ENCODE peak calls at places on chromosomes 12 and 14, in five cellular contexts. One of them, this sample, is unnamed.

GRCh38 chr14:80973918-80974317 is 18.5 kb downstream of the TSHR start:
- ATAC-seq in upper lobe of left lung: no peak
- ATAC-seq in K562: no peak
- ATAC-seq in HepG2: no peak
- ATAC-seq in GM12878: no peak
- ATAC-seq in this sample: no peak

GRCh38 chr12:81128930-81129554 is 51.2 kb downstream of the ACSS3 start:
- ATAC-seq in HepG2: peak; percentile 90
- ATAC-seq in upper lobe of left lung: no peak
- ATAC-seq in GM12878: peak; percentile 90
- ATAC-seq in K562: no peak
- ATAC-seq in this sample: no peak

GRCh38 chr12:108234155-108234554 is 105.0 kb downstream of the CMKLR1 start:
- ATAC-seq in upper lobe of left lung: no peak
- ATAC-seq in HepG2: no peak
- ATAC-seq in GM12878: peak; percentile 78
- ATAC-seq in K562: peak; percentile 32
- ATAC-seq in this sample: no peak

GRCh38 chr14:104187931-104188726 is 49.7 kb downstream of the KIF26A start:
- ATAC-seq in upper lobe of left lung: no peak
- ATAC-seq in K562: no peak
- ATAC-seq in GM12878: peak; percentile 38
- ATAC-seq in HepG2: peak; percentile 9
- ATAC-seq in this sample: no peak

GRCh38 chr12:116026346-116026745 is 251.1 kb downstream of the MED13L start:
- ATAC-seq in upper lobe of left lung: no peak
- ATAC-seq in K562: no peak
- ATAC-seq in HepG2: no peak
- ATAC-seq in GM12878: no peak
- ATAC-seq in this sample: no peak

GRCh38 chr12:64687816-64688599 is 71.2 kb downstream of the GNS start:
- ATAC-seq in HepG2: peak; percentile 87
- ATAC-seq in GM12878: no peak
- ATAC-seq in upper lobe of left lung: no peak
- ATAC-seq in K562: no peak
- ATAC-seq in this sample: peak; percentile 32

GRCh38 chr14:68047910-68048309 is 228.3 kb downstream of the RAD51B start:
- ATAC-seq in GM12878: no peak
- ATAC-seq in HepG2: no peak
- ATAC-seq in upper lobe of left lung: no peak
- ATAC-seq in K562: no peak
- ATAC-seq in this sample: no peak

GRCh38 chr14:93893550-93894329 is 33.4 kb upstream of the FAM181A start:
- ATAC-seq in upper lobe of left lung: no peak
- ATAC-seq in K562: no peak
- ATAC-seq in HepG2: no peak
- ATAC-seq in GM12878: no peak
- ATAC-seq in this sample: peak; percentile 18

GRCh38 chr12:118354903-118355302 is 17.8 kb downstream of the TAOK3 start:
- ATAC-seq in upper lobe of left lung: no peak
- ATAC-seq in GM12878: no peak
- ATAC-seq in HepG2: no peak
- ATAC-seq in K562: no peak
- ATAC-seq in this sample: no peak

GRCh38 chr12:112564160-112564559 is 145.4 kb downstream of the PTPN11 start:
- ATAC-seq in upper lobe of left lung: no peak
- ATAC-seq in K562: peak; percentile 37
- ATAC-seq in HepG2: no peak
- ATAC-seq in GM12878: no peak
- ATAC-seq in this sample: no peak

GRCh38 chr12:122902854-122903703 is 7.2 kb upstream of the VPS37B start:
- ATAC-seq in upper lobe of left lung: no peak
- ATAC-seq in GM12878: no peak
- ATAC-seq in K562: no peak
- ATAC-seq in HepG2: no peak
- ATAC-seq in this sample: no peak

GRCh38 chr12:122947352-122947792 is 18.9 kb downstream of the ABCB9 start:
- ATAC-seq in GM12878: no peak
- ATAC-seq in K562: no peak
- ATAC-seq in HepG2: no peak
- ATAC-seq in upper lobe of left lung: peak; percentile 39
- ATAC-seq in this sample: peak; percentile 52

GRCh38 chr14:71618047-71618446 is 314.2 kb upstream of the RGS6 start:
- ATAC-seq in GM12878: peak; percentile 78
- ATAC-seq in K562: no peak
- ATAC-seq in HepG2: no peak
- ATAC-seq in upper lobe of left lung: no peak
- ATAC-seq in this sample: no peak

GRCh38 chr12:89353188-89353822 is 1.0 kb upstream of the DUSP6 start:
- ATAC-seq in GM12878: peak; percentile 55
- ATAC-seq in upper lobe of left lung: peak; percentile 73
- ATAC-seq in K562: no peak
- ATAC-seq in HepG2: peak; percentile 71
- ATAC-seq in this sample: peak; percentile 51

GRCh38 chr12:89352242-89352491 is 134 bp downstream of the DUSP6 start:
- ATAC-seq in K562: no peak
- ATAC-seq in GM12878: no peak
- ATAC-seq in HepG2: no peak
- ATAC-seq in upper lobe of left lung: no peak
- ATAC-seq in this sample: no peak

GRCh38 chr12:89351489-89352241 is 636 bp downstream of the DUSP6 start:
- ATAC-seq in GM12878: peak; percentile 12
- ATAC-seq in K562: no peak
- ATAC-seq in HepG2: no peak
- ATAC-seq in upper lobe of left lung: peak; percentile 1
- ATAC-seq in this sample: peak; percentile 1

GRCh38 chr12:89353823-89354629 is 1.7 kb upstream of the DUSP6 start:
- ATAC-seq in HepG2: peak; percentile 54
- ATAC-seq in K562: no peak
- ATAC-seq in GM12878: peak; percentile 57
- ATAC-seq in upper lobe of left lung: peak; percentile 73
- ATAC-seq in this sample: peak; percentile 46

GRCh38 chr12:89352492-89353187 is at the start of gene DUSP6:
- ATAC-seq in upper lobe of left lung: peak; percentile 93
- ATAC-seq in K562: no peak
- ATAC-seq in GM12878: peak; percentile 19
- ATAC-seq in HepG2: peak; percentile 76
- ATAC-seq in this sample: peak; percentile 82
- TF ChIP-seq EP300 in upper lobe of left lung: peak; percentile 64
- TF ChIP-seq EP300 in K562: no peak
- TF ChIP-seq EP300 in GM12878: no peak
- TF ChIP-seq EP300 in HepG2: peak; percentile 92
- TF ChIP-seq EP300 in this sample: no peak

GRCh38 chr14:54699087-54699530 is 132.2 kb downstream of the SAMD4A start:
- ATAC-seq in HepG2: no peak
- ATAC-seq in GM12878: no peak
- ATAC-seq in upper lobe of left lung: peak; percentile 84
- ATAC-seq in K562: no peak
- ATAC-seq in this sample: peak; percentile 76
- TF ChIP-seq EP300 in HepG2: no peak
- TF ChIP-seq EP300 in GM12878: no peak
- TF ChIP-seq EP300 in upper lobe of left lung: no peak
- TF ChIP-seq EP300 in K562: no peak
- TF ChIP-seq EP300 in this sample: no peak

GRCh38 chr12:2301531-2302461 is 249.0 kb downstream of the CACNA1C start:
- ATAC-seq in K562: no peak
- ATAC-seq in GM12878: no peak
- ATAC-seq in HepG2: no peak
- ATAC-seq in upper lobe of left lung: no peak
- ATAC-seq in this sample: peak; percentile 65
- TF ChIP-seq EP300 in K562: no peak
- TF ChIP-seq EP300 in GM12878: no peak
- TF ChIP-seq EP300 in HepG2: no peak
- TF ChIP-seq EP300 in upper lobe of left lung: no peak
- TF ChIP-seq EP300 in this sample: no peak

DNA sequence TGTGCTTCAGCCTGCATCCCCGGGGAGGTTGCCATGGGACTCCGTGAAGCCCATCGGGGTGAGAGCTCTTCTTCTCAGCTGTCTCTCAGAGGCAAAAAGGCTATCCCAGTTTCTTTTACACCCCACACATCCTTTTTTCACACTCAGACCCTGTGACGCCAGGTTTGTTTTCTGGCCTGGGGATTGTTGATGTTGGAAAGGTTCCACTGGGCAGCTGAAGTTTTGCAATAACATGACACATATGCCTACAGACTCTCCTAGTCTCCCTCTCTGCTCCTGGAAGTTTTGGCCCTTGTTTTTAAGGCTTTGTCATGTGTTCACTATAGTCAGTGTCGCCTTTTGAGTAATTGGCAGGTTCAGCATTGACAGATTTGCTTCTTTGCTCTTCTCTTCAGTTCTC is 118.6 kb downstream of the SMOC1 start:
- ATAC-seq in HepG2: no peak
- ATAC-seq in GM12878: no peak
- ATAC-seq in upper lobe of left lung: no peak
- ATAC-seq in K562: no peak
- ATAC-seq in this sample: peak; percentile 65
- TF ChIP-seq EP300 in HepG2: no peak
- TF ChIP-seq EP300 in GM12878: no peak
- TF ChIP-seq EP300 in upper lobe of left lung: no peak
- TF ChIP-seq EP300 in K562: no peak
- TF ChIP-seq EP300 in this sample: no peak

This sample was measured in gastroesophageal sphincter.